ENCODE peak calls at places on chromosomes 2 and 18, in eight cellular contexts. V is GM23338; A is HepG2; U is CD8-positive, alpha-beta T cell; Y is ovary; M is endodermal cell; O is sigmoid colon; L is transverse colon. E is an unnamed sample.

GRCh38 chr18:70172225-70172624 is 33.3 kb downstream of the RTTN start:
- DNase-seq in A (no peak), O (no peak), L (no peak), V (peak; percentile 8), U (no peak), M (no peak), Y (no peak), E (no peak)

GRCh38 chr2:3169106-3169870 is 208.3 kb downstream of the EIPR1 start:
- DNase-seq in U (no peak), M (no peak), A (no peak), O (peak; percentile 45), L (peak; percentile 1), V (peak; percentile 33), Y (no peak), E (no peak)

GRCh38 chr2:117269574-117269973 is 544.9 kb upstream of the DDX18 start:
- DNase-seq in U (no peak), M (no peak), A (no peak), Y (no peak), V (no peak), O (no peak), L (no peak), E (no peak)

GRCh38 chr2:24210106-24210455 is 35.2 kb downstream of the FAM228A start:
- DNase-seq in M (no peak), L (no peak), U (no peak), A (no peak), O (no peak), Y (no peak), V (no peak), E (no peak)

GRCh38 chr2:121191191-121192170 is 93.5 kb downstream of the TFCP2L1 start:
- DNase-seq in M (no peak), Y (no peak), A (no peak), U (no peak), V (no peak), L (no peak), O (peak; percentile 32), E (no peak)

GRCh38 chr18:25351773-25352628 is at the start of gene ZNF521:
- DNase-seq in O (peak; percentile 94), U (peak; percentile 60), A (peak; percentile 40), Y (peak; percentile 89), M (peak; percentile 92), L (peak; percentile 78), V (peak; percentile 88), E (peak; percentile 55)

GRCh38 chr2:217402622-217403383 is 542.9 kb upstream of the TNP1 start:
- DNase-seq in L (peak; percentile 15), M (no peak), U (no peak), V (no peak), A (no peak), Y (peak; percentile 83), O (peak; percentile 89), E (no peak)

GRCh38 chr18:74248189-74248975 is 43.4 kb downstream of the CYB5A start:
- DNase-seq in O (no peak), A (no peak), Y (no peak), M (no peak), L (no peak), V (no peak), U (no peak), E (no peak)

GRCh38 chr2:219495531-219496122 is 3.1 kb upstream of the GMPPA start:
- DNase-seq in L (peak; percentile 62), V (peak; percentile 95), A (peak; percentile 85), O (peak; percentile 84), U (peak; percentile 64), Y (no peak), M (peak; percentile 93), E (peak; percentile 80)

GRCh38 chr18:61955644-61956043 is 62.8 kb upstream of the RNF152 start:
- DNase-seq in V (no peak), Y (no peak), A (no peak), M (no peak), U (no peak), L (no peak), O (no peak), E (no peak)

GRCh38 chr2:239309398-239310245 is 91.2 kb downstream of the HDAC4 start:
- DNase-seq in U (no peak), M (peak; percentile 40), V (no peak), A (no peak), O (peak; percentile 70), L (peak; percentile 5), Y (peak; percentile 45), E (no peak)

GRCh38 chr2:233542507-233542906 is 24.1 kb downstream of the USP40 start:
- DNase-seq in A (no peak), Y (no peak), L (no peak), U (no peak), V (no peak), M (no peak), O (peak; percentile 75), E (no peak)

GRCh38 chr2:158501301-158501700 is 44.5 kb downstream of the PKP4 start:
- DNase-seq in M (no peak), L (no peak), V (no peak), Y (no peak), O (peak; percentile 59), U (no peak), A (no peak), E (no peak)

GRCh38 chr2:11753886-11754704 is 7.7 kb downstream of the LPIN1 start:
- DNase-seq in O (no peak), V (no peak), U (peak; percentile 73), M (peak; percentile 56), L (peak; percentile 65), A (no peak), Y (no peak), E (no peak)

GRCh38 chr18:5890606-5891360 is 4.5 kb downstream of the TMEM200C start:
- DNase-seq in A (peak; percentile 11), U (peak; percentile 57), L (no peak), O (no peak), M (peak; percentile 87), Y (peak; percentile 59), V (peak; percentile 83), E (no peak)

GRCh38 chr2:6877402-6878305 is at the start of gene RSAD2:
- DNase-seq in A (peak; percentile 31), L (peak; percentile 22), V (no peak), Y (peak; percentile 38), O (no peak), U (peak; percentile 56), M (no peak), E (no peak)

GRCh38 chr2:18500333-18500732 is 60.1 kb downstream of the RDH14 start:
- DNase-seq in O (no peak), Y (no peak), A (no peak), V (no peak), M (no peak), L (no peak), U (no peak), E (no peak)

GRCh38 chr18:77063256-77063655 is 69.3 kb downstream of the MBP start:
- DNase-seq in A (no peak), M (no peak), Y (no peak), O (no peak), V (peak; percentile 35), U (peak; percentile 80), L (peak; percentile 69), E (no peak)

DNA sequence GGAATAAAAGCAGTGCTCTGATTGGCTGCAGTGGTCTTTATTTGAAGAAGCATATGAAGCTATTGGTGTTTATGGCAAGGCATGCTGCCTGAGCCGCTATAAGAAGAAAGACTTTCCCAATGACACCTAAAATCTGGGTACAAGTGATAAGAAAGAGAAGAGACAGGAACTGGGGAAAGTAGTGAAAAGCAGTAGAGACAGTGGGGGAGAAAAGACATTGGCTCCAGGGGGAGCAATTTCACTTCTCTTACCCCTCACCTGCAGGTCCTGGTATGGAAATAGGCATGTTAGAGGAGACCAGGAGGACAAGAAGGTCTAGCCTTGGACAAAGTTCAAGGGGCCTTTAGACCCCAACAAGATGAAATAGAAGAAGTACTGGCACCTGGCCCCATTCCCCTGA is 47.1 kb downstream of the PLCL1 start:
- DNase-seq in M (peak; percentile 71), O (no peak), U (no peak), V (peak; percentile 51), Y (no peak), A (peak; percentile 11), L (no peak), E (peak; percentile 16)
- TF ChIP-seq CTCF in M (peak; percentile 75), O (no peak), U (no peak), V (peak; percentile 85), Y (no peak), A (no peak), L (no peak), E (no peak)

GRCh38 chr2:42335514-42336104 is 25.4 kb downstream of the COX7A2L start:
- DNase-seq in M (no peak), O (no peak), Y (no peak), V (no peak), A (no peak), L (no peak), U (no peak), E (no peak)

GRCh38 chr2:42332575-42332974 is 28.4 kb downstream of the COX7A2L start:
- DNase-seq in Y (no peak), A (no peak), M (no peak), V (no peak), U (no peak), L (no peak), O (no peak), E (no peak)

GRCh38 chr2:42334220-42334619 is 26.8 kb downstream of the COX7A2L start:
- DNase-seq in O (no peak), V (no peak), A (no peak), L (no peak), M (no peak), U (no peak), Y (no peak), E (no peak)

GRCh38 chr2:42331569-42332284 is 29.3 kb downstream of the COX7A2L start:
- DNase-seq in O (no peak), L (no peak), V (no peak), U (no peak), Y (no peak), A (no peak), M (no peak), E (no peak)

DNA sequence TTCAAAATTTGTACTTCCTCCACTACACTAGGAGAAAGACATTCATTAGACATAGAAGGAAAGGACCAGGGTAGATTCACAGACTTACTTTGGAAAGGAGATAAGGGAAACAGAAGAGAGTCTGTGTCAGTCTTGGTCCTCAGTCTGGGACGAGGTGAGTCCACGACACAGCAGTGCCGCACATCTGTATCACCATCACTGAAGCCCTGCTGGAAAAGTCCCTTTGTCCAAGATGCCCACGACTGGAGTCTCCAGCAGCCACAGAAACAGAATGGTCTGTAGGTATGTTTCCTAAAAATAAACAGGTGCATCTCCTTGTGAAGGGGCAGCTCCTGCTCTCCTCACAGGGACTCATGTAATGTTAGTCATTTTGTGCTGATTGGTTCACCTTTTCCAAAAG is 27.4 kb downstream of the COX7A2L start:
- DNase-seq in O (no peak), Y (no peak), V (no peak), A (no peak), U (no peak), M (no peak), L (no peak), E (no peak)
- H3K36me3 ChIP-seq in O (peaks cover 22% of the 10 kb centered on the region), Y (no peaks in the 10 kb centered on the region), V (peaks cover 29% of the 10 kb centered on the region), A (peaks cover 27% of the 10 kb centered on the region), U (peaks cover 34% of the 10 kb centered on the region), M (peaks cover 94% of the 10 kb centered on the region), L (no peaks in the 10 kb centered on the region), E (peaks cover 5% of the 10 kb centered on the region)

GRCh38 chr2:215657844-215658243 is 222.0 kb upstream of the FN1 start:
- DNase-seq in A (no peak), M (no peak), L (no peak), Y (no peak), O (no peak), V (no peak), U (no peak), E (no peak)
- H3K4me1 ChIP-seq in A (peaks cover 40% of the 10 kb centered on the region), M (no peaks in the 10 kb centered on the region), L (peaks cover 7% of the 10 kb centered on the region), Y (peaks cover 19% of the 10 kb centered on the region), O (no peaks in the 10 kb centered on the region), V (no peaks in the 10 kb centered on the region), U (no peaks in the 10 kb centered on the region), E (no peaks in the 10 kb centered on the region)

GRCh38 chr18:79528846-79529245 is 133.1 kb downstream of the NFATC1 start:
- DNase-seq in Y (peak; percentile 71), L (peak; percentile 64), U (peak; percentile 82), A (peak; percentile 36), V (peak; percentile 85), M (peak; percentile 93), O (peak; percentile 88), E (peak; percentile 68)
- TF ChIP-seq CTCF in Y (peak; percentile 71), L (peak; percentile 86), U (peak; percentile 96), A (peak; percentile 87), V (peak; percentile 85), M (peak; percentile 92), O (peak; percentile 97), E (peak; percentile 50)

E was measured in Caco-2.